ENCODE peak calls at places on chromosomes 7 and 10, in nine cellular contexts. One of them, this sample, is unnamed.

GRCh38 chr10:19247843-19248242 is 199.2 kb downstream of the MALRD1 start:
- DNase-seq in NCI-H748 treated with DMSO at 0.1 percent for 48 hours: no peak
- DNase-seq in T-helper 2 cell: no peak
- DNase-seq in non-pigmented ciliary epithelial cell: no peak
- DNase-seq in Panc1: no peak
- DNase-seq in stimulated activated CD8-positive, alpha-beta memory T cell treated with anti-CD3 and anti-CD28 coated beads, Interleukin-15, amount 100 ng/mL, for 24 hours: no peak
- DNase-seq in AG09319: no peak
- DNase-seq in RPMI8226: no peak
- DNase-seq in Right ventricle myocardium superior: no peak
- DNase-seq in this sample: no peak

GRCh38 chr10:89591796-89592271 is 53.2 kb downstream of the PANK1 start:
- DNase-seq in NCI-H748 treated with DMSO at 0.1 percent for 48 hours: no peak
- DNase-seq in T-helper 2 cell: no peak
- DNase-seq in non-pigmented ciliary epithelial cell: no peak
- DNase-seq in Panc1: no peak
- DNase-seq in stimulated activated CD8-positive, alpha-beta memory T cell treated with anti-CD3 and anti-CD28 coated beads, Interleukin-15, amount 100 ng/mL, for 24 hours: no peak
- DNase-seq in AG09319: no peak
- DNase-seq in RPMI8226: no peak
- DNase-seq in Right ventricle myocardium superior: no peak
- DNase-seq in this sample: no peak

GRCh38 chr7:75776295-75776971 is 4.4 kb upstream of the CCL26 start:
- DNase-seq in NCI-H748 treated with DMSO at 0.1 percent for 48 hours: no peak
- DNase-seq in T-helper 2 cell: no peak
- DNase-seq in non-pigmented ciliary epithelial cell: peak; percentile 77
- DNase-seq in Panc1: peak; percentile 67
- DNase-seq in stimulated activated CD8-positive, alpha-beta memory T cell treated with anti-CD3 and anti-CD28 coated beads, Interleukin-15, amount 100 ng/mL, for 24 hours: no peak
- DNase-seq in AG09319: peak; percentile 36
- DNase-seq in RPMI8226: peak; percentile 51
- DNase-seq in Right ventricle myocardium superior: no peak
- DNase-seq in this sample: no peak

GRCh38 chr7:15215611-15216010 is 313.1 kb upstream of the DGKB start:
- DNase-seq in NCI-H748 treated with DMSO at 0.1 percent for 48 hours: no peak
- DNase-seq in T-helper 2 cell: no peak
- DNase-seq in non-pigmented ciliary epithelial cell: no peak
- DNase-seq in Panc1: no peak
- DNase-seq in stimulated activated CD8-positive, alpha-beta memory T cell treated with anti-CD3 and anti-CD28 coated beads, Interleukin-15, amount 100 ng/mL, for 24 hours: no peak
- DNase-seq in AG09319: peak; percentile 1
- DNase-seq in RPMI8226: no peak
- DNase-seq in Right ventricle myocardium superior: no peak
- DNase-seq in this sample: no peak

GRCh38 chr7:7424151-7424873 is 111.4 kb downstream of the COL28A1 start:
- DNase-seq in NCI-H748 treated with DMSO at 0.1 percent for 48 hours: peak; percentile 78
- DNase-seq in T-helper 2 cell: no peak
- DNase-seq in non-pigmented ciliary epithelial cell: peak; percentile 28
- DNase-seq in Panc1: peak; percentile 74
- DNase-seq in stimulated activated CD8-positive, alpha-beta memory T cell treated with anti-CD3 and anti-CD28 coated beads, Interleukin-15, amount 100 ng/mL, for 24 hours: no peak
- DNase-seq in AG09319: peak; percentile 29
- DNase-seq in RPMI8226: peak; percentile 50
- DNase-seq in Right ventricle myocardium superior: peak; percentile 54
- DNase-seq in this sample: peak; percentile 52

GRCh38 chr7:66930341-66930740 is 9.3 kb downstream of the TMEM248 start:
- DNase-seq in NCI-H748 treated with DMSO at 0.1 percent for 48 hours: no peak
- DNase-seq in T-helper 2 cell: no peak
- DNase-seq in non-pigmented ciliary epithelial cell: no peak
- DNase-seq in Panc1: no peak
- DNase-seq in stimulated activated CD8-positive, alpha-beta memory T cell treated with anti-CD3 and anti-CD28 coated beads, Interleukin-15, amount 100 ng/mL, for 24 hours: no peak
- DNase-seq in AG09319: no peak
- DNase-seq in RPMI8226: no peak
- DNase-seq in Right ventricle myocardium superior: no peak
- DNase-seq in this sample: no peak

GRCh38 chr7:142626420-142627035 is 122.7 kb upstream of the PRSS1 start:
- DNase-seq in NCI-H748 treated with DMSO at 0.1 percent for 48 hours: no peak
- DNase-seq in T-helper 2 cell: peak; percentile 19
- DNase-seq in non-pigmented ciliary epithelial cell: no peak
- DNase-seq in Panc1: peak; percentile 22
- DNase-seq in stimulated activated CD8-positive, alpha-beta memory T cell treated with anti-CD3 and anti-CD28 coated beads, Interleukin-15, amount 100 ng/mL, for 24 hours: peak; percentile 24
- DNase-seq in AG09319: no peak
- DNase-seq in RPMI8226: peak; percentile 81
- DNase-seq in Right ventricle myocardium superior: peak; percentile 38
- DNase-seq in this sample: peak; percentile 67

GRCh38 chr10:114491933-114492332 is 87.6 kb upstream of the AFAP1L2 start:
- DNase-seq in NCI-H748 treated with DMSO at 0.1 percent for 48 hours: no peak
- DNase-seq in T-helper 2 cell: no peak
- DNase-seq in non-pigmented ciliary epithelial cell: no peak
- DNase-seq in Panc1: no peak
- DNase-seq in stimulated activated CD8-positive, alpha-beta memory T cell treated with anti-CD3 and anti-CD28 coated beads, Interleukin-15, amount 100 ng/mL, for 24 hours: no peak
- DNase-seq in AG09319: no peak
- DNase-seq in RPMI8226: no peak
- DNase-seq in Right ventricle myocardium superior: no peak
- DNase-seq in this sample: no peak

GRCh38 chr10:6936931-6937330 is 356.9 kb upstream of the PRKCQ start:
- DNase-seq in NCI-H748 treated with DMSO at 0.1 percent for 48 hours: peak; percentile 3
- DNase-seq in T-helper 2 cell: no peak
- DNase-seq in non-pigmented ciliary epithelial cell: no peak
- DNase-seq in Panc1: no peak
- DNase-seq in stimulated activated CD8-positive, alpha-beta memory T cell treated with anti-CD3 and anti-CD28 coated beads, Interleukin-15, amount 100 ng/mL, for 24 hours: no peak
- DNase-seq in AG09319: no peak
- DNase-seq in RPMI8226: no peak
- DNase-seq in Right ventricle myocardium superior: no peak
- DNase-seq in this sample: no peak

GRCh38 chr7:141360414-141360760 is 190.8 kb upstream of the AGK start:
- DNase-seq in NCI-H748 treated with DMSO at 0.1 percent for 48 hours: no peak
- DNase-seq in T-helper 2 cell: no peak
- DNase-seq in non-pigmented ciliary epithelial cell: no peak
- DNase-seq in Panc1: no peak
- DNase-seq in stimulated activated CD8-positive, alpha-beta memory T cell treated with anti-CD3 and anti-CD28 coated beads, Interleukin-15, amount 100 ng/mL, for 24 hours: no peak
- DNase-seq in AG09319: no peak
- DNase-seq in RPMI8226: no peak
- DNase-seq in Right ventricle myocardium superior: no peak
- DNase-seq in this sample: no peak

GRCh38 chr10:78875331-78875877 is 193.4 kb upstream of the ZMIZ1 start:
- DNase-seq in NCI-H748 treated with DMSO at 0.1 percent for 48 hours: no peak
- DNase-seq in T-helper 2 cell: no peak
- DNase-seq in non-pigmented ciliary epithelial cell: no peak
- DNase-seq in Panc1: no peak
- DNase-seq in stimulated activated CD8-positive, alpha-beta memory T cell treated with anti-CD3 and anti-CD28 coated beads, Interleukin-15, amount 100 ng/mL, for 24 hours: no peak
- DNase-seq in AG09319: no peak
- DNase-seq in RPMI8226: no peak
- DNase-seq in Right ventricle myocardium superior: no peak
- DNase-seq in this sample: no peak

GRCh38 chr7:27146491-27147210 is 923 bp downstream of the HOXA6 start:
- DNase-seq in NCI-H748 treated with DMSO at 0.1 percent for 48 hours: no peak
- DNase-seq in T-helper 2 cell: no peak
- DNase-seq in non-pigmented ciliary epithelial cell: no peak
- DNase-seq in Panc1: no peak
- DNase-seq in stimulated activated CD8-positive, alpha-beta memory T cell treated with anti-CD3 and anti-CD28 coated beads, Interleukin-15, amount 100 ng/mL, for 24 hours: no peak
- DNase-seq in AG09319: no peak
- DNase-seq in RPMI8226: no peak
- DNase-seq in Right ventricle myocardium superior: no peak
- DNase-seq in this sample: no peak

GRCh38 chr10:110502072-110502845 is 4.6 kb downstream of the DUSP5 start:
- DNase-seq in NCI-H748 treated with DMSO at 0.1 percent for 48 hours: no peak
- DNase-seq in T-helper 2 cell: no peak
- DNase-seq in non-pigmented ciliary epithelial cell: no peak
- DNase-seq in Panc1: no peak
- DNase-seq in stimulated activated CD8-positive, alpha-beta memory T cell treated with anti-CD3 and anti-CD28 coated beads, Interleukin-15, amount 100 ng/mL, for 24 hours: no peak
- DNase-seq in AG09319: no peak
- DNase-seq in RPMI8226: no peak
- DNase-seq in Right ventricle myocardium superior: no peak
- DNase-seq in this sample: no peak